ENCODE peak calls at places on chromosomes 6 and 20, in seven cellular contexts. L, H, N, Q, O, K and M are unnamed samples.

GRCh38 chr6:12291785-12292604 is 1.8 kb downstream of the EDN1 start:
- DNase-seq in K (no peak), Q (peak; percentile 33), O (no peak), N (peak; percentile 69), H (no peak), L (no peak), M (no peak)

GRCh38 chr20:33352258-33353012 is 48.9 kb downstream of the CDK5RAP1 start:
- DNase-seq in H (no peak), O (no peak), Q (no peak), K (no peak), L (no peak), N (no peak), M (no peak)

GRCh38 chr6:109197061-109197460 is 101.8 kb downstream of the CEP57L1 start:
- DNase-seq in O (no peak), L (no peak), H (no peak), N (no peak), K (peak; percentile 51), Q (no peak), M (no peak)

GRCh38 chr20:53981752-53982437 is 88.5 kb downstream of the BCAS1 start:
- DNase-seq in K (no peak), H (no peak), O (no peak), L (no peak), N (no peak), Q (no peak), M (no peak)

GRCh38 chr6:142886431-142887170 is 58.4 kb downstream of the HIVEP2 start:
- DNase-seq in Q (peak; percentile 69), H (no peak), N (peak; percentile 41), L (no peak), K (peak; percentile 86), O (no peak), M (no peak)

GRCh38 chr6:166025149-166025898 is 142.3 kb downstream of the TBXT start:
- DNase-seq in O (no peak), K (no peak), L (no peak), H (no peak), N (no peak), Q (peak; percentile 91), M (no peak)

GRCh38 chr20:2899243-2899642 is 26.0 kb downstream of the PTPRA start:
- DNase-seq in Q (no peak), K (no peak), O (no peak), L (no peak), N (no peak), H (no peak), M (no peak)

GRCh38 chr20:16476032-16476431 is 97.2 kb downstream of the KIF16B start:
- DNase-seq in H (no peak), K (peak; percentile 44), O (no peak), Q (peak; percentile 62), L (no peak), N (peak; percentile 61), M (no peak)

GRCh38 chr6:81767163-81768000 is 14.9 kb upstream of the TENT5A start:
- DNase-seq in H (no peak), Q (peak; percentile 41), L (no peak), K (no peak), O (no peak), N (no peak), M (no peak)

GRCh38 chr6:116386581-116387299 is 16.0 kb downstream of the DSE start:
- DNase-seq in O (no peak), N (peak; percentile 41), K (no peak), Q (peak; percentile 80), L (no peak), H (no peak), M (no peak)

GRCh38 chr20:22805219-22805618 is 220.8 kb upstream of the FOXA2 start:
- DNase-seq in Q (peak; percentile 74), K (no peak), N (peak; percentile 80), L (no peak), H (peak; percentile 54), O (no peak), M (no peak)

GRCh38 chr6:1821188-1822183 is 211.8 kb downstream of the FOXC1 start:
- DNase-seq in H (peak; percentile 11), L (no peak), Q (peak; percentile 31), O (no peak), K (peak; percentile 80), N (no peak), M (no peak)

GRCh38 chr6:79613912-79614311 is 17.2 kb upstream of the SH3BGRL2 start:
- DNase-seq in H (no peak), N (no peak), O (no peak), L (no peak), Q (no peak), K (no peak), M (no peak)

GRCh38 chr6:36627801-36628246 is 33.7 kb downstream of the SRSF3 start:
- DNase-seq in K (no peak), N (peak; percentile 66), L (peak; percentile 89), H (peak; percentile 67), Q (peak; percentile 91), O (peak; percentile 71), M (no peak)

GRCh38 chr6:81940451-81940850 is 188.0 kb upstream of the TENT5A start:
- DNase-seq in Q (peak; percentile 22), K (no peak), L (no peak), H (no peak), O (no peak), N (no peak), M (no peak)

GRCh38 chr20:18694071-18694470 is 106.2 kb downstream of the DTD1 start:
- DNase-seq in H (no peak), O (no peak), K (no peak), N (no peak), Q (no peak), L (no peak), M (no peak)

GRCh38 chr6:4941782-4942672 is 61.8 kb downstream of the RPP40 start:
- DNase-seq in K (peak; percentile 90), O (no peak), H (peak; percentile 25), N (peak; percentile 50), L (no peak), Q (peak; percentile 96), M (peak; percentile 25)

GRCh38 chr20:3250091-3250504 is 11.1 kb upstream of the SLC4A11 start:
- DNase-seq in L (no peak), H (no peak), N (no peak), O (peak; percentile 21), Q (no peak), K (no peak), M (no peak)

GRCh38 chr6:4093288-4093687 is 14.4 kb upstream of the FAM217A start:
- DNase-seq in O (no peak), Q (no peak), H (no peak), L (no peak), N (no peak), K (no peak), M (no peak)

GRCh38 chr6:88573561-88573960 is 389.9 kb downstream of the RNGTT start:
- DNase-seq in K (no peak), L (no peak), O (no peak), N (no peak), Q (no peak), H (no peak), M (no peak)

GRCh38 chr6:27422651-27423332 is 34.2 kb downstream of the ZNF391 start:
- DNase-seq in H (no peak), K (no peak), Q (no peak), O (peak; percentile 7), L (no peak), N (no peak), M (no peak)

GRCh38 chr6:51996296-51996947 is 91.0 kb downstream of the PKHD1 start:
- DNase-seq in Q (no peak), H (no peak), N (no peak), L (no peak), K (no peak), O (no peak), M (no peak)

DNA sequence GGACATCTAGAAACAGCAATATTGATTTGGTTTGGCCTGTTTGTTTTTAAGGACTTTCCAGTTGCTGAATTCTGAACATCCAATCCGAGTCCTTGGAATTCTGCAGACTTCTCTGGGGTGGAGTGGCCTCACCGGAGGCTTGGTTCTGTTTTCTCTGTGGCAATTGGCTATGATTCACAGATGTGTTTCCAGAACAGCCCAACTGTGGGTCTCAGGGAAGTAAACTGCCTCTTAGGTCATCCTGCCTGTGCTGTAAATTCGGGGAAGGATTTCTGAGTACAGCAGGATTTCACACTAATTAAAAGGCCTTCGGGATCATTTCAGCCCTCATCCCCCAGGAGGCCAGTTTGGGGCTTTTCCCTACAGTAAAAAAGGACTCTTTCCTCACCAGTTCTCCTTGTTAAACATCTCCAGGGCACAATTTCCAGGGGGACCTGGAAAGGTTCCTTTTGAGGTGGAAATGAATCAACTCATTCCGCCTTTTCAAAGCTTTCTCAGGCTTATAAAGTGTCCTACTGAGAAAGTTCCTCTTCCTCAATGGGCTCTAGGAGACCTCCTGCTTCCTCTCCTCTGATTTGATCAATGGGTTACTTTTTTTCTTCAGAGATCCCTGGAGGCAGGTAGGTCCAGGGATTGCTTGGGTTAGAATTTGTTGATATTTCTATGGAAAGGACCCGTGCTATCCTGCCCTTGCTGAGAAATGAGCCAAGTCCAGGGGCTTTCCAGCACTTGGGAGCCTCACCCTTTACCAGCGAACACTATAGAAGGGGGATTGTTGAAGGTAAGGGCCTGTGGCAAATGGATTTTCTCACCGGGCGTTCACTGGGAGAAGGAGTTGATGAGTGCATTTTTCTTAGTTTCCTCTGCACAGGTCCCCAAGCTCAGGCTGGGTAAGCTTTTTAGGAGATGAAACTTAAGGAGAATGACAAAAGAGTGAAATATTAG is 114.6 kb downstream of the CLIC5 start:
- DNase-seq in K (no peak), L (no peak), Q (no peak), N (peak; percentile 34), O (no peak), H (no peak), M (no peak)
- TF ChIP-seq CTCF in K (no peak), L (no peak), Q (no peak), N (no peak), O (no peak), H (no peak), M (no peak)

GRCh38 chr6:137210903-137211302 is 8.3 kb downstream of the IFNGR1 start:
- DNase-seq in O (no peak), N (no peak), L (no peak), H (no peak), Q (peak; percentile 14), K (no peak), M (no peak)
- H3K9me3 ChIP-seq in O (no peaks in the 10 kb centered on the region), N (no peaks in the 10 kb centered on the region), L (no peaks in the 10 kb centered on the region), H (no peaks in the 10 kb centered on the region), Q (no peaks in the 10 kb centered on the region), K (no peaks in the 10 kb centered on the region), M (no peaks in the 10 kb centered on the region)

GRCh38 chr6:132733814-132734213 is 20.0 kb upstream of the VNN1 start:
- DNase-seq in K (no peak), H (no peak), O (no peak), Q (no peak), N (no peak), L (no peak), M (no peak)
- H3K27me3 ChIP-seq in K (no peaks in the 10 kb centered on the region), H (no peaks in the 10 kb centered on the region), O (no peaks in the 10 kb centered on the region), Q (no peaks in the 10 kb centered on the region), N (no peaks in the 10 kb centered on the region), L (no peaks in the 10 kb centered on the region), M (no peaks in the 10 kb centered on the region)

GRCh38 chr20:1107176-1107575 is 11.2 kb upstream of the PSMF1 start:
- DNase-seq in O (no peak), Q (no peak), L (no peak), H (no peak), K (no peak), N (no peak), M (no peak)

GRCh38 chr20:1112908-1113307 is 5.5 kb upstream of the PSMF1 start:
- DNase-seq in H (no peak), N (no peak), Q (no peak), O (no peak), L (no peak), K (no peak), M (no peak)

GRCh38 chr20:1105599-1106194 is 12.7 kb upstream of the PSMF1 start:
- DNase-seq in L (no peak), H (no peak), K (no peak), O (no peak), N (no peak), Q (no peak), M (no peak)

GRCh38 chr20:1103751-1104150 is 14.7 kb upstream of the PSMF1 start:
- DNase-seq in Q (no peak), K (no peak), H (no peak), O (no peak), L (no peak), N (no peak), M (no peak)

GRCh38 chr20:1108437-1108920 is 9.9 kb upstream of the PSMF1 start:
- DNase-seq in Q (peak; percentile 23), O (peak; percentile 26), L (no peak), H (peak; percentile 45), K (peak; percentile 60), N (peak; percentile 67), M (peak; percentile 52)
- TF ChIP-seq CTCF in Q (peak; percentile 64), O (no peak), L (peak; percentile 36), H (peak; percentile 84), K (peak; percentile 86), N (peak; percentile 62), M (peak; percentile 62)